ENCODE peak calls at places on chromosome 7, in eight cellular contexts. G is esophagus squamous epithelium, U is upper lobe of right lung, V is IMR-90, D is sigmoid colon, C is body of pancreas, X is cardiac muscle cell, P is neural progenitor cell. J is an unnamed sample.

GRCh38 chr7:155323001-155323638 is 25.4 kb downstream of the INSIG1 start:
- DNase-seq in U (no peak), D (no peak), X (no peak), V (no peak), C (no peak), G (no peak), P (no peak), J (no peak)

GRCh38 chr7:97269741-97270140 is 152.2 kb downstream of the SDHAF3 start:
- DNase-seq in D (no peak), V (no peak), G (no peak), P (peak; percentile 20), X (no peak), C (peak; percentile 2), U (no peak), J (no peak)

GRCh38 chr7:124700655-124701054 is 64.9 kb downstream of the GPR37 start:
- DNase-seq in P (no peak), V (peak; percentile 68), D (no peak), G (no peak), U (no peak), X (no peak), C (no peak), J (no peak)

GRCh38 chr7:12607134-12607533 is 36.6 kb downstream of the SCIN start:
- DNase-seq in U (no peak), P (no peak), X (no peak), C (no peak), V (no peak), G (no peak), D (no peak), J (no peak)

GRCh38 chr7:120827719-120828118 is 30.2 kb downstream of the TSPAN12 start:
- DNase-seq in U (no peak), X (no peak), D (no peak), C (no peak), G (no peak), P (no peak), V (peak; percentile 7), J (no peak)

GRCh38 chr7:101542527-101543241 is 86.4 kb downstream of the MYL10 start:
- DNase-seq in G (no peak), X (peak; percentile 52), P (peak; percentile 81), D (no peak), C (peak; percentile 70), U (no peak), V (peak; percentile 29), J (peak; percentile 63)

GRCh38 chr7:106064836-106065559 is 47.1 kb downstream of the SYPL1 start:
- DNase-seq in X (peak; percentile 96), P (peak; percentile 25), D (peak; percentile 97), U (peak; percentile 71), C (peak; percentile 82), G (no peak), V (peak; percentile 88), J (no peak)

GRCh38 chr7:20454202-20454601 is 123.5 kb downstream of the ITGB8 start:
- DNase-seq in V (no peak), X (no peak), C (no peak), P (no peak), U (no peak), D (no peak), G (no peak), J (no peak)

GRCh38 chr7:32518534-32519140 is 23.3 kb downstream of the AVL9 start:
- DNase-seq in D (no peak), U (no peak), V (peak; percentile 71), P (peak; percentile 82), C (no peak), G (no peak), X (peak; percentile 48), J (no peak)

GRCh38 chr7:32119790-32120196 is 49.6 kb upstream of the PDE1C start:
- DNase-seq in X (no peak), D (no peak), G (no peak), C (no peak), P (no peak), U (no peak), V (no peak), J (no peak)

GRCh38 chr7:148687555-148687954 is 11.1 kb upstream of the CUL1 start:
- DNase-seq in X (peak; percentile 34), D (no peak), G (no peak), C (no peak), U (no peak), P (no peak), V (peak; percentile 42), J (no peak)

GRCh38 chr7:88795553-88795952 is at the start of gene TEX47:
- DNase-seq in G (no peak), U (no peak), P (no peak), X (no peak), C (no peak), D (no peak), V (no peak), J (no peak)

GRCh38 chr7:2680792-2681490 is 7.1 kb upstream of the AMZ1 start:
- DNase-seq in C (peak; percentile 81), V (peak; percentile 41), U (peak; percentile 91), G (no peak), X (peak; percentile 76), D (peak; percentile 85), P (peak; percentile 85), J (peak; percentile 15)

GRCh38 chr7:43391518-43391917 is 191.4 kb upstream of the STK17A start:
- DNase-seq in X (no peak), D (no peak), P (no peak), C (no peak), U (no peak), V (no peak), G (no peak), J (no peak)

GRCh38 chr7:30894866-30895408 is 16.7 kb upstream of the AQP1 start:
- DNase-seq in D (no peak), X (peak; percentile 25), C (no peak), P (peak; percentile 31), U (no peak), V (no peak), G (no peak), J (no peak)

GRCh38 chr7:70178787-70179186 is 580.5 kb downstream of the AUTS2 start:
- DNase-seq in X (no peak), G (no peak), U (no peak), C (peak; percentile 2), V (no peak), P (no peak), D (no peak), J (no peak)

GRCh38 chr7:71095266-71095860 is 36.6 kb upstream of the GALNT17 start:
- DNase-seq in P (no peak), X (no peak), G (no peak), V (no peak), D (no peak), C (no peak), U (no peak), J (no peak)

GRCh38 chr7:130332259-130333053 is 12.2 kb upstream of the CPA5 start:
- DNase-seq in G (no peak), V (no peak), X (no peak), D (no peak), C (no peak), U (no peak), P (no peak), J (no peak)

GRCh38 chr7:138521837-138522461 is 61.9 kb downstream of the TRIM24 start:
- DNase-seq in G (no peak), C (no peak), P (no peak), U (no peak), X (no peak), V (no peak), D (no peak), J (no peak)
- H3K36me3 ChIP-seq in G (peaks cover 8% of the 10 kb centered on the region), C (peaks cover 17% of the 10 kb centered on the region), P (peaks cover 84% of the 10 kb centered on the region), U (peaks cover 38% of the 10 kb centered on the region), X (peaks cover 90% of the 10 kb centered on the region), V (peaks cover 3% of the 10 kb centered on the region), D (peaks cover 14% of the 10 kb centered on the region), J (peaks cover 31% of the 10 kb centered on the region)

GRCh38 chr7:135147899-135148721 is at the start of gene TMEM140:
- DNase-seq in V (peak; percentile 64), U (no peak), G (no peak), C (peak; percentile 78), P (no peak), X (peak; percentile 71), D (no peak), J (peak; percentile 37)

GRCh38 chr7:135147341-135147898 is 452 bp upstream of the TMEM140 start:
- DNase-seq in D (no peak), P (no peak), C (no peak), U (no peak), X (peak; percentile 68), V (peak; percentile 37), G (no peak), J (no peak)

DNA sequence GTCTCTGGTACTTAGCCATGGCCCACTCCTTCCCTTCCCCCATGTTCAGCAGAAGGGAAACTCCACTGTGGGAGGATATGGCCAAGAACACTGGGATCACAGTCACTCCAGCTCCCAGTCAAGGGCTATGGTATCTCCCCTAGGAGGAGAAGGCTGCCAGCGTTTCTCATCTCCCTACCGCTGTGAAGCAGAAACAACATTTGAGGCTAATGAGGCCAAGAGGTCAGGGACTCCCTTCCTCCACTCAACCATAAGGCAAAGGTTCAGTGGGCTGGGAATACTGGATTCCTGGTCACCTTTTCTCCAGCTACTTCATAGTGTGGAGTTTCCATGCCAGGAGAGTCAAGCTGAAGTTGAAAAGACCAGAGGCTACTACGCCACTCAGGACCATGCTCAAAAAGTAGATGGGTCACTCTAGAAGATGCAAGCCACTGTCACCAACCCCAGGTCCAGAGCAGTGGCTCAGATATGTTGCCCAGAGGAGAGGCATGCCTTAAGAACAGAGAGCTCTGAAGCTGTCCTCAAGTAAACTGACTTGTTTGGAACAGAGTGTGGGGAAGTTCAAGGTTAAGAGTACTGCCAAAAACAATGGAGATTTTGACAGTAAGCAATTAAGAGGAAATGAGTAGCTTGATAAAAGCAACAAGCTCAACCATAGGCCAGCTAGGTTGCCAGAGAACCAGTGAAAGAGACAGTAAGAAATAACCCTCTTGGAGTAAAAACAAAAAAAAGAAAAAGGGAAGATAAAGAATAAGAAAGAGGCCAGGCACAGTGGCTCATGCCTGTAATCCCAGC is 3.8 kb upstream of the TMEM140 start:
- DNase-seq in D (no peak), C (no peak), U (no peak), P (no peak), V (no peak), G (no peak), X (peak; percentile 51), J (no peak)
- H3K4me1 ChIP-seq in D (peaks cover 10% of the 10 kb centered on the region), C (peaks cover 23% of the 10 kb centered on the region), U (peaks cover 20% of the 10 kb centered on the region), P (no peaks in the 10 kb centered on the region), V (peaks cover 4% of the 10 kb centered on the region), G (peaks cover 9% of the 10 kb centered on the region), X (no peaks in the 10 kb centered on the region), J (peaks cover 14% of the 10 kb centered on the region)

DNA sequence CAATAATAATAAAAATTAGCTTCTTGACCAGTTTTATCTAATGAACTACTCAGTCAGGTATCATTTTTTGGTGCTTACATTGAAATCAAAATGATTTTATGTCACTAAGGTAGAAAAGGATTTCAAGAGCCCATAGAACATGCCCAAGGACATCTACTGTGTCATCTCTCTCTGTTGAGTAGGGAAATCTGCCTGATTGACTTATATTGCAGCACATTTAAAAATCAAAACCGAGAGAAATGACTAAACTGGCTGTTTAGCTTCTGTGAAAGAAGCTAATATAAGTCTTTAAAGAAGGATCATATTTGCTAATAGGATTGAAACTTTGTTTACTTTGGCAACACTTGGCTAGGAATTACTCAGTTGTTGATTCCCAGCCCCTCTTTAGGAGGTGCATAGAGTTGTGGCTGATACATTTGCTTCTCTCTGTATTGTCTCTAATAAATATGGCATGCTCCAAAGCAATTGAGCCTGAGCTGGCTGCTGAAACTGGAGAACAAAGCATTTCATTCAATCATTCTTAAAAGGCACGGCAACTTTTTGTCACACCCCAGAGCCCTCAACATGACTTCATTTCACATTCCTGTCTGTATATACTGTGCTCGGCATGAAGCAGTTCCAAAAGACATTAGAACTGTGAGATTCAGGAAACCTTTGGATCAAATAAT is 1096.9 kb upstream of the POT1 start:
- DNase-seq in C (no peak), X (no peak), V (no peak), G (no peak), P (peak; percentile 56), D (no peak), U (no peak), J (no peak)
- H3K27ac ChIP-seq in C (no peak overlapping the region), X (no peak overlapping the region), V (no peak overlapping the region), G (no peak overlapping the region), P (peak overlapping the region; percentile 66), D (no peak overlapping the region), U (no peak overlapping the region), J (no peak overlapping the region)

GRCh38 chr7:55517191-55517633 is 55.1 kb downstream of the VOPP1 start:
- DNase-seq in X (no peak), P (no peak), D (no peak), C (no peak), V (peak; percentile 32), G (no peak), U (no peak), J (no peak)
- H3K36me3 ChIP-seq in X (no peaks in the 10 kb centered on the region), P (no peaks in the 10 kb centered on the region), D (no peaks in the 10 kb centered on the region), C (peaks cover 2% of the 10 kb centered on the region), V (peaks cover 41% of the 10 kb centered on the region), G (no peaks in the 10 kb centered on the region), U (peaks cover 22% of the 10 kb centered on the region), J (peaks cover 54% of the 10 kb centered on the region)

J was measured in effector memory CD4-positive, alpha-beta T cell.